ENCODE peak calls at places on chromosomes 4 and X, in nine cellular contexts. One of them, this sample, is unnamed.

GRCh38 chrX:78573630-78574029 is 85.5 kb downstream of the RTL3 start:
- DNase-seq in NCI-H1694: no peak
- DNase-seq in CD8-positive, alpha-beta memory T cell: no peak
- DNase-seq in cardiac muscle cell: no peak
- DNase-seq in stimulated activated CD4-positive, alpha-beta T cell treated with anti-CD3 and anti-CD28 coated beads, Interleukin-15, amount 100 ng/mL, for 1 hour: no peak
- DNase-seq in stromal cell of bone marrow: no peak
- DNase-seq in NCI-H1105: no peak
- DNase-seq in T-helper 1 cell: no peak
- DNase-seq in D721Med: no peak
- DNase-seq in this sample: no peak

GRCh38 chrX:69144854-69145253 is 20.4 kb downstream of the PJA1 start:
- DNase-seq in T-helper 1 cell: no peak
- DNase-seq in stimulated activated CD4-positive, alpha-beta T cell treated with anti-CD3 and anti-CD28 coated beads, Interleukin-15, amount 100 ng/mL, for 1 hour: no peak
- DNase-seq in D721Med: no peak
- DNase-seq in NCI-H1694: no peak
- DNase-seq in NCI-H1105: no peak
- DNase-seq in cardiac muscle cell: no peak
- DNase-seq in stromal cell of bone marrow: no peak
- DNase-seq in CD8-positive, alpha-beta memory T cell: no peak
- DNase-seq in this sample: no peak

GRCh38 chr4:146061610-146062324 is 113.8 kb upstream of the LSM6 start:
- DNase-seq in T-helper 1 cell: no peak
- DNase-seq in NCI-H1105: no peak
- DNase-seq in CD8-positive, alpha-beta memory T cell: no peak
- DNase-seq in NCI-H1694: no peak
- DNase-seq in stromal cell of bone marrow: no peak
- DNase-seq in D721Med: no peak
- DNase-seq in stimulated activated CD4-positive, alpha-beta T cell treated with anti-CD3 and anti-CD28 coated beads, Interleukin-15, amount 100 ng/mL, for 1 hour: no peak
- DNase-seq in cardiac muscle cell: no peak
- DNase-seq in this sample: no peak

GRCh38 chr4:188986271-188986689 is 847.0 kb downstream of the TRIML1 start:
- DNase-seq in NCI-H1105: no peak
- DNase-seq in NCI-H1694: no peak
- DNase-seq in stromal cell of bone marrow: peak
- DNase-seq in CD8-positive, alpha-beta memory T cell: no peak
- DNase-seq in T-helper 1 cell: no peak
- DNase-seq in cardiac muscle cell: no peak
- DNase-seq in D721Med: no peak
- DNase-seq in stimulated activated CD4-positive, alpha-beta T cell treated with anti-CD3 and anti-CD28 coated beads, Interleukin-15, amount 100 ng/mL, for 1 hour: no peak
- DNase-seq in this sample: no peak

GRCh38 chrX:20252392-20253231 is 14.1 kb downstream of the RPS6KA3 start:
- DNase-seq in stimulated activated CD4-positive, alpha-beta T cell treated with anti-CD3 and anti-CD28 coated beads, Interleukin-15, amount 100 ng/mL, for 1 hour: peak
- DNase-seq in T-helper 1 cell: peak
- DNase-seq in NCI-H1105: no peak
- DNase-seq in NCI-H1694: no peak
- DNase-seq in stromal cell of bone marrow: no peak
- DNase-seq in D721Med: no peak
- DNase-seq in cardiac muscle cell: peak
- DNase-seq in CD8-positive, alpha-beta memory T cell: peak
- DNase-seq in this sample: no peak

GRCh38 chrX:154526901-154527675 is 11.1 kb upstream of the FAM3A start:
- DNase-seq in CD8-positive, alpha-beta memory T cell: no peak
- DNase-seq in T-helper 1 cell: peak
- DNase-seq in D721Med: peak
- DNase-seq in NCI-H1694: peak
- DNase-seq in stromal cell of bone marrow: no peak
- DNase-seq in stimulated activated CD4-positive, alpha-beta T cell treated with anti-CD3 and anti-CD28 coated beads, Interleukin-15, amount 100 ng/mL, for 1 hour: peak
- DNase-seq in NCI-H1105: peak
- DNase-seq in cardiac muscle cell: peak
- DNase-seq in this sample: peak

GRCh38 chr4:105551968-105552746 is at the start of gene ARHGEF38:
- DNase-seq in D721Med: no peak
- DNase-seq in cardiac muscle cell: no peak
- DNase-seq in stimulated activated CD4-positive, alpha-beta T cell treated with anti-CD3 and anti-CD28 coated beads, Interleukin-15, amount 100 ng/mL, for 1 hour: no peak
- DNase-seq in NCI-H1694: no peak
- DNase-seq in CD8-positive, alpha-beta memory T cell: no peak
- DNase-seq in stromal cell of bone marrow: peak
- DNase-seq in NCI-H1105: no peak
- DNase-seq in T-helper 1 cell: no peak
- DNase-seq in this sample: no peak

GRCh38 chrX:72392816-72393800 is 87.4 kb upstream of the CITED1 start:
- DNase-seq in stromal cell of bone marrow: no peak
- DNase-seq in NCI-H1105: no peak
- DNase-seq in CD8-positive, alpha-beta memory T cell: no peak
- DNase-seq in D721Med: no peak
- DNase-seq in T-helper 1 cell: no peak
- DNase-seq in cardiac muscle cell: no peak
- DNase-seq in NCI-H1694: no peak
- DNase-seq in stimulated activated CD4-positive, alpha-beta T cell treated with anti-CD3 and anti-CD28 coated beads, Interleukin-15, amount 100 ng/mL, for 1 hour: no peak
- DNase-seq in this sample: no peak

GRCh38 chr4:42048394-42048793 is 58.1 kb downstream of the SLC30A9 start:
- DNase-seq in D721Med: no peak
- DNase-seq in T-helper 1 cell: no peak
- DNase-seq in NCI-H1694: no peak
- DNase-seq in NCI-H1105: no peak
- DNase-seq in stimulated activated CD4-positive, alpha-beta T cell treated with anti-CD3 and anti-CD28 coated beads, Interleukin-15, amount 100 ng/mL, for 1 hour: no peak
- DNase-seq in cardiac muscle cell: no peak
- DNase-seq in CD8-positive, alpha-beta memory T cell: no peak
- DNase-seq in stromal cell of bone marrow: peak
- DNase-seq in this sample: no peak

GRCh38 chrX:39652336-39652735 is 445.4 kb downstream of the BCOR start:
- DNase-seq in stimulated activated CD4-positive, alpha-beta T cell treated with anti-CD3 and anti-CD28 coated beads, Interleukin-15, amount 100 ng/mL, for 1 hour: no peak
- DNase-seq in cardiac muscle cell: no peak
- DNase-seq in T-helper 1 cell: no peak
- DNase-seq in NCI-H1694: no peak
- DNase-seq in NCI-H1105: no peak
- DNase-seq in stromal cell of bone marrow: no peak
- DNase-seq in D721Med: no peak
- DNase-seq in CD8-positive, alpha-beta memory T cell: no peak
- DNase-seq in this sample: no peak

GRCh38 chr4:145299380-145300076 is 119.1 kb upstream of the OTUD4 start:
- DNase-seq in NCI-H1694: no peak
- DNase-seq in stromal cell of bone marrow: peak
- DNase-seq in T-helper 1 cell: no peak
- DNase-seq in D721Med: no peak
- DNase-seq in NCI-H1105: no peak
- DNase-seq in cardiac muscle cell: no peak
- DNase-seq in stimulated activated CD4-positive, alpha-beta T cell treated with anti-CD3 and anti-CD28 coated beads, Interleukin-15, amount 100 ng/mL, for 1 hour: no peak
- DNase-seq in CD8-positive, alpha-beta memory T cell: no peak
- DNase-seq in this sample: no peak

GRCh38 chr4:40521957-40522356 is 107.7 kb downstream of the RBM47 start:
- DNase-seq in cardiac muscle cell: no peak
- DNase-seq in T-helper 1 cell: no peak
- DNase-seq in NCI-H1694: no peak
- DNase-seq in CD8-positive, alpha-beta memory T cell: no peak
- DNase-seq in D721Med: no peak
- DNase-seq in stimulated activated CD4-positive, alpha-beta T cell treated with anti-CD3 and anti-CD28 coated beads, Interleukin-15, amount 100 ng/mL, for 1 hour: no peak
- DNase-seq in NCI-H1105: no peak
- DNase-seq in stromal cell of bone marrow: no peak
- DNase-seq in this sample: no peak

GRCh38 chr4:172104534-172104933 is 291.3 kb downstream of the GALNTL6 start:
- DNase-seq in stromal cell of bone marrow: no peak
- DNase-seq in NCI-H1105: no peak
- DNase-seq in T-helper 1 cell: no peak
- DNase-seq in stimulated activated CD4-positive, alpha-beta T cell treated with anti-CD3 and anti-CD28 coated beads, Interleukin-15, amount 100 ng/mL, for 1 hour: no peak
- DNase-seq in CD8-positive, alpha-beta memory T cell: no peak
- DNase-seq in D721Med: no peak
- DNase-seq in cardiac muscle cell: no peak
- DNase-seq in NCI-H1694: no peak
- DNase-seq in this sample: no peak

GRCh38 chrX:68834371-68835103 is 5.7 kb downstream of the EFNB1 start:
- DNase-seq in stromal cell of bone marrow: no peak
- DNase-seq in CD8-positive, alpha-beta memory T cell: no peak
- DNase-seq in NCI-H1694: no peak
- DNase-seq in stimulated activated CD4-positive, alpha-beta T cell treated with anti-CD3 and anti-CD28 coated beads, Interleukin-15, amount 100 ng/mL, for 1 hour: no peak
- DNase-seq in D721Med: no peak
- DNase-seq in cardiac muscle cell: no peak
- DNase-seq in NCI-H1105: no peak
- DNase-seq in T-helper 1 cell: no peak
- DNase-seq in this sample: no peak

GRCh38 chr4:185625503-185625902 is 90.2 kb upstream of the PDLIM3 start:
- DNase-seq in stromal cell of bone marrow: no peak
- DNase-seq in NCI-H1105: no peak
- DNase-seq in stimulated activated CD4-positive, alpha-beta T cell treated with anti-CD3 and anti-CD28 coated beads, Interleukin-15, amount 100 ng/mL, for 1 hour: no peak
- DNase-seq in D721Med: no peak
- DNase-seq in cardiac muscle cell: no peak
- DNase-seq in T-helper 1 cell: no peak
- DNase-seq in CD8-positive, alpha-beta memory T cell: no peak
- DNase-seq in NCI-H1694: no peak
- DNase-seq in this sample: no peak

GRCh38 chr4:15765306-15765705 is 12.8 kb upstream of the CD38 start:
- DNase-seq in cardiac muscle cell: no peak
- DNase-seq in NCI-H1105: no peak
- DNase-seq in stromal cell of bone marrow: no peak
- DNase-seq in D721Med: no peak
- DNase-seq in NCI-H1694: no peak
- DNase-seq in stimulated activated CD4-positive, alpha-beta T cell treated with anti-CD3 and anti-CD28 coated beads, Interleukin-15, amount 100 ng/mL, for 1 hour: no peak
- DNase-seq in T-helper 1 cell: no peak
- DNase-seq in CD8-positive, alpha-beta memory T cell: no peak
- DNase-seq in this sample: no peak

GRCh38 chr4:24042094-24042493 is 152.2 kb upstream of the PPARGC1A start:
- DNase-seq in stromal cell of bone marrow: peak
- DNase-seq in NCI-H1694: no peak
- DNase-seq in CD8-positive, alpha-beta memory T cell: no peak
- DNase-seq in D721Med: no peak
- DNase-seq in T-helper 1 cell: no peak
- DNase-seq in NCI-H1105: no peak
- DNase-seq in cardiac muscle cell: no peak
- DNase-seq in stimulated activated CD4-positive, alpha-beta T cell treated with anti-CD3 and anti-CD28 coated beads, Interleukin-15, amount 100 ng/mL, for 1 hour: no peak
- DNase-seq in this sample: no peak

GRCh38 chr4:6010789-6011188 is 7.4 kb downstream of the C4orf50 start:
- DNase-seq in D721Med: no peak
- DNase-seq in CD8-positive, alpha-beta memory T cell: no peak
- DNase-seq in NCI-H1105: no peak
- DNase-seq in stromal cell of bone marrow: no peak
- DNase-seq in cardiac muscle cell: no peak
- DNase-seq in NCI-H1694: no peak
- DNase-seq in T-helper 1 cell: no peak
- DNase-seq in stimulated activated CD4-positive, alpha-beta T cell treated with anti-CD3 and anti-CD28 coated beads, Interleukin-15, amount 100 ng/mL, for 1 hour: no peak
- DNase-seq in this sample: no peak

GRCh38 chr4:84639143-84639542 is 56.2 kb downstream of the CDS1 start:
- DNase-seq in T-helper 1 cell: no peak
- DNase-seq in stimulated activated CD4-positive, alpha-beta T cell treated with anti-CD3 and anti-CD28 coated beads, Interleukin-15, amount 100 ng/mL, for 1 hour: no peak
- DNase-seq in D721Med: no peak
- DNase-seq in cardiac muscle cell: no peak
- DNase-seq in NCI-H1694: no peak
- DNase-seq in NCI-H1105: no peak
- DNase-seq in CD8-positive, alpha-beta memory T cell: no peak
- DNase-seq in stromal cell of bone marrow: no peak
- DNase-seq in this sample: no peak

GRCh38 chr4:36709986-36710385 is 428.6 kb downstream of the DTHD1 start:
- DNase-seq in CD8-positive, alpha-beta memory T cell: no peak
- DNase-seq in stromal cell of bone marrow: no peak
- DNase-seq in cardiac muscle cell: no peak
- DNase-seq in D721Med: no peak
- DNase-seq in NCI-H1694: peak
- DNase-seq in T-helper 1 cell: no peak
- DNase-seq in NCI-H1105: no peak
- DNase-seq in stimulated activated CD4-positive, alpha-beta T cell treated with anti-CD3 and anti-CD28 coated beads, Interleukin-15, amount 100 ng/mL, for 1 hour: no peak
- DNase-seq in this sample: no peak

GRCh38 chrX:124346877-124347241 is 496 bp downstream of the SH2D1A start:
- DNase-seq in cardiac muscle cell: no peak
- DNase-seq in NCI-H1694: no peak
- DNase-seq in stimulated activated CD4-positive, alpha-beta T cell treated with anti-CD3 and anti-CD28 coated beads, Interleukin-15, amount 100 ng/mL, for 1 hour: no peak
- DNase-seq in stromal cell of bone marrow: no peak
- DNase-seq in CD8-positive, alpha-beta memory T cell: no peak
- DNase-seq in NCI-H1105: no peak
- DNase-seq in D721Med: no peak
- DNase-seq in T-helper 1 cell: no peak
- DNase-seq in this sample: no peak

GRCh38 chr4:137981277-137981676 is 260.9 kb downstream of the SLC7A11 start:
- DNase-seq in NCI-H1694: no peak
- DNase-seq in cardiac muscle cell: no peak
- DNase-seq in stimulated activated CD4-positive, alpha-beta T cell treated with anti-CD3 and anti-CD28 coated beads, Interleukin-15, amount 100 ng/mL, for 1 hour: no peak
- DNase-seq in CD8-positive, alpha-beta memory T cell: no peak
- DNase-seq in T-helper 1 cell: no peak
- DNase-seq in NCI-H1105: no peak
- DNase-seq in stromal cell of bone marrow: no peak
- DNase-seq in D721Med: no peak
- DNase-seq in this sample: no peak

GRCh38 chr4:82733636-82734035 is 65.0 kb downstream of the SCD5 start:
- DNase-seq in NCI-H1694: no peak
- DNase-seq in stimulated activated CD4-positive, alpha-beta T cell treated with anti-CD3 and anti-CD28 coated beads, Interleukin-15, amount 100 ng/mL, for 1 hour: no peak
- DNase-seq in D721Med: no peak
- DNase-seq in T-helper 1 cell: no peak
- DNase-seq in NCI-H1105: no peak
- DNase-seq in stromal cell of bone marrow: peak
- DNase-seq in cardiac muscle cell: no peak
- DNase-seq in CD8-positive, alpha-beta memory T cell: no peak
- DNase-seq in this sample: no peak

GRCh38 chr4:124144302-124144701 is 568.2 kb downstream of the ANKRD50 start:
- DNase-seq in stimulated activated CD4-positive, alpha-beta T cell treated with anti-CD3 and anti-CD28 coated beads, Interleukin-15, amount 100 ng/mL, for 1 hour: no peak
- DNase-seq in cardiac muscle cell: no peak
- DNase-seq in D721Med: no peak
- DNase-seq in NCI-H1105: peak
- DNase-seq in stromal cell of bone marrow: no peak
- DNase-seq in CD8-positive, alpha-beta memory T cell: no peak
- DNase-seq in T-helper 1 cell: no peak
- DNase-seq in NCI-H1694: no peak
- DNase-seq in this sample: no peak

GRCh38 chrX:132435222-132435621 is 53.6 kb downstream of the MBNL3 start:
- DNase-seq in CD8-positive, alpha-beta memory T cell: no peak
- DNase-seq in NCI-H1105: no peak
- DNase-seq in stromal cell of bone marrow: peak
- DNase-seq in NCI-H1694: no peak
- DNase-seq in stimulated activated CD4-positive, alpha-beta T cell treated with anti-CD3 and anti-CD28 coated beads, Interleukin-15, amount 100 ng/mL, for 1 hour: no peak
- DNase-seq in D721Med: no peak
- DNase-seq in cardiac muscle cell: no peak
- DNase-seq in T-helper 1 cell: no peak
- DNase-seq in this sample: no peak

GRCh38 chr4:8278421-8279287 is 9.1 kb downstream of the HTRA3 start:
- DNase-seq in stimulated activated CD4-positive, alpha-beta T cell treated with anti-CD3 and anti-CD28 coated beads, Interleukin-15, amount 100 ng/mL, for 1 hour: no peak
- DNase-seq in T-helper 1 cell: no peak
- DNase-seq in NCI-H1105: no peak
- DNase-seq in stromal cell of bone marrow: peak
- DNase-seq in CD8-positive, alpha-beta memory T cell: no peak
- DNase-seq in cardiac muscle cell: no peak
- DNase-seq in NCI-H1694: peak
- DNase-seq in D721Med: no peak
- DNase-seq in this sample: no peak

GRCh38 chr4:88169298-88169697 is 10.9 kb upstream of the ABCG2 start:
- DNase-seq in D721Med: no peak
- DNase-seq in T-helper 1 cell: no peak
- DNase-seq in NCI-H1105: no peak
- DNase-seq in NCI-H1694: no peak
- DNase-seq in stimulated activated CD4-positive, alpha-beta T cell treated with anti-CD3 and anti-CD28 coated beads, Interleukin-15, amount 100 ng/mL, for 1 hour: no peak
- DNase-seq in CD8-positive, alpha-beta memory T cell: no peak
- DNase-seq in cardiac muscle cell: no peak
- DNase-seq in stromal cell of bone marrow: no peak
- DNase-seq in this sample: no peak

GRCh38 chr4:48635980-48636379 is 144.1 kb downstream of the FRYL start:
- DNase-seq in NCI-H1694: no peak
- DNase-seq in stimulated activated CD4-positive, alpha-beta T cell treated with anti-CD3 and anti-CD28 coated beads, Interleukin-15, amount 100 ng/mL, for 1 hour: no peak
- DNase-seq in D721Med: no peak
- DNase-seq in NCI-H1105: no peak
- DNase-seq in cardiac muscle cell: no peak
- DNase-seq in CD8-positive, alpha-beta memory T cell: no peak
- DNase-seq in T-helper 1 cell: no peak
- DNase-seq in stromal cell of bone marrow: no peak
- DNase-seq in this sample: no peak

GRCh38 chr4:80308466-80308822 is 27.1 kb upstream of the CFAP299 start:
- DNase-seq in cardiac muscle cell: no peak
- DNase-seq in D721Med: no peak
- DNase-seq in CD8-positive, alpha-beta memory T cell: no peak
- DNase-seq in stromal cell of bone marrow: no peak
- DNase-seq in NCI-H1105: no peak
- DNase-seq in T-helper 1 cell: no peak
- DNase-seq in NCI-H1694: no peak
- DNase-seq in stimulated activated CD4-positive, alpha-beta T cell treated with anti-CD3 and anti-CD28 coated beads, Interleukin-15, amount 100 ng/mL, for 1 hour: no peak
- DNase-seq in this sample: no peak

GRCh38 chr4:8329859-8330761 is 60.6 kb downstream of the HTRA3 start:
- DNase-seq in stimulated activated CD4-positive, alpha-beta T cell treated with anti-CD3 and anti-CD28 coated beads, Interleukin-15, amount 100 ng/mL, for 1 hour: no peak
- DNase-seq in stromal cell of bone marrow: no peak
- DNase-seq in T-helper 1 cell: peak
- DNase-seq in CD8-positive, alpha-beta memory T cell: no peak
- DNase-seq in NCI-H1694: no peak
- DNase-seq in cardiac muscle cell: no peak
- DNase-seq in D721Med: no peak
- DNase-seq in NCI-H1105: no peak
- DNase-seq in this sample: no peak

GRCh38 chr4:158280856-158281255 is 70.6 kb downstream of the TMEM144 start:
- DNase-seq in cardiac muscle cell: no peak
- DNase-seq in NCI-H1694: no peak
- DNase-seq in stimulated activated CD4-positive, alpha-beta T cell treated with anti-CD3 and anti-CD28 coated beads, Interleukin-15, amount 100 ng/mL, for 1 hour: no peak
- DNase-seq in CD8-positive, alpha-beta memory T cell: no peak
- DNase-seq in D721Med: no peak
- DNase-seq in NCI-H1105: no peak
- DNase-seq in stromal cell of bone marrow: no peak
- DNase-seq in T-helper 1 cell: no peak
- DNase-seq in this sample: no peak

This sample was measured in HL-60.